ENCODE peak calls at places on chromosomes 11 and 22, in four cellular contexts. E is heart right ventricle, M is cardiac fibroblast, G is uterus. F is an unnamed sample.

GRCh38 chr22:44108076-44108475 is 72.6 kb upstream of the PARVG start:
- DNase-seq in E (no peak), M (no peak), G (no peak), F (no peak)

GRCh38 chr11:14854057-14854456 is 38.0 kb downstream of the CYP2R1 start:
- DNase-seq in E (no peak), M (no peak), G (no peak), F (no peak)

GRCh38 chr11:77093056-77093891 is 9.4 kb upstream of the OMP start:
- DNase-seq in E (no peak), M (no peak), G (no peak), F (no peak)

GRCh38 chr22:48396785-48397530 is 1430.7 kb downstream of the BRD1 start:
- DNase-seq in E (no peak), M (no peak), G (no peak), F (no peak)

GRCh38 chr11:130488187-130489026 is 40.0 kb downstream of the ADAMTS15 start:
- DNase-seq in E (no peak), M (no peak), G (no peak), F (no peak)

GRCh38 chr22:47386812-47387510 is 624.5 kb downstream of the TBC1D22A start:
- DNase-seq in E (no peak), M (no peak), G (no peak), F (no peak)

GRCh38 chr11:120958185-120958584 is 65.7 kb upstream of the TBCEL start:
- DNase-seq in E (no peak), M (no peak), G (no peak), F (no peak)

GRCh38 chr22:47341464-47341863 is 579.0 kb downstream of the TBC1D22A start:
- DNase-seq in E (no peak), M (no peak), G (no peak), F (no peak)

GRCh38 chr11:4048340-4048739 is 46.3 kb upstream of the RRM1 start:
- DNase-seq in E (no peak), M (no peak), G (no peak), F (no peak)

GRCh38 chr11:61279934-61280656 is 15.0 kb downstream of the VWCE start:
- DNase-seq in E (no peak), M (no peak), G (no peak), F (no peak)

GRCh38 chr11:65445101-65445603 is 22.6 kb downstream of the NEAT1 start:
- DNase-seq in E (no peak), M (peak), G (no peak), F (peak)

GRCh38 chr11:122656631-122657101 is 1.1 kb downstream of the UBASH3B start:
- DNase-seq in E (peak), M (peak), G (no peak), F (peak)

GRCh38 chr22:30694638-30695350 is at the start of gene OSBP2:
- DNase-seq in E (peak), M (no peak), G (peak), F (no peak)

GRCh38 chr22:27790396-27791216 is 10.9 kb downstream of the MN1 start:
- DNase-seq in E (no peak), M (no peak), G (no peak), F (peak)

GRCh38 chr11:120883404-120884135 is 140.3 kb upstream of the TBCEL start:
- DNase-seq in E (peak), M (peak), G (peak), F (peak)

GRCh38 chr22:39723899-39724351 is 153.4 kb downstream of the CACNA1I start:
- DNase-seq in E (no peak), M (peak), G (no peak), F (peak)

GRCh38 chr11:18261721-18262120 is 4.3 kb upstream of the SAA1 start:
- DNase-seq in E (no peak), M (no peak), G (no peak), F (no peak)

GRCh38 chr11:3916962-3917361 is 61.5 kb downstream of the STIM1 start:
- DNase-seq in E (no peak), M (no peak), G (no peak), F (no peak)

GRCh38 chr11:21343204-21343603 is 673.8 kb downstream of the NELL1 start:
- DNase-seq in E (no peak), M (no peak), G (no peak), F (no peak)

GRCh38 chr22:36977401-36977861 is 41.8 kb downstream of the TST start:
- DNase-seq in E (peak), M (peak), G (peak), F (no peak)
- TF ChIP-seq CTCF in E (peak), M (peak), G (no peak), F (peak)

GRCh38 chr11:111540921-111541208 is 345 bp downstream of the LAYN start:
- DNase-seq in E (no peak), M (no peak), G (no peak), F (no peak)
- H3K4me3 ChIP-seq in E (peak), M (peak), G (peak), F (peak)

DNA sequence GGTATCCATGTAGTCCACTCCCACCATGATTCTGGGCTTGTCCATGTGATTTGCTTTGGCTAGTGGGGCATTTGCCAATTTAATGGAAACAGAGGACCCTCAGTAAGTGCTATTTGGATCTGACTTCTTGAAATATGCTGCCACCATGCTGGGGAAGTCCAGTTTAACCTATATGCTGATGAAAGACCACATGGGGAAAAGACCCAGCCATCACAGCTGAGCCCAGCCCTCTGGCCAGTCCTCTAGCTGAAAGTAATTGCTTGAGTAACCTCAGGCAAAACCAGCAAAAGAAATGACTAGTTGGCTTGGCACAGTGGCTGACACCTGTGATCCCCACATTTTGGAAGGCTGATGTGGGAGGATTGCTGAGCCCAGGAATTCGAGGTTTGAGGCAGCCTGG is 61.5 kb downstream of the ATG16L2 start:
- DNase-seq in E (no peak), M (no peak), G (no peak), F (no peak)
- TF ChIP-seq CTCF in E (no peak), M (no peak), G (no peak), F (no peak)

GRCh38 chr22:46239261-46240048 is 10.6 kb downstream of the CDPF1 start:
- DNase-seq in E (no peak), M (no peak), G (no peak), F (no peak)
- H3K4me3 ChIP-seq in E (no peak), M (no peak), G (no peak), F (no peak)

GRCh38 chr22:21022507-21022906 is 7.5 kb downstream of the P2RX6 start:
- DNase-seq in E (no peak), M (no peak), G (no peak), F (no peak)

GRCh38 chr22:21016644-21017420 is 1.9 kb downstream of the P2RX6 start:
- DNase-seq in E (no peak), M (no peak), G (no peak), F (no peak)

GRCh38 chr22:21022955-21023614 is 8.1 kb downstream of the P2RX6 start:
- DNase-seq in E (no peak), M (no peak), G (no peak), F (no peak)

GRCh38 chr22:21018314-21018713 is 3.3 kb downstream of the P2RX6 start:
- DNase-seq in E (no peak), M (no peak), G (no peak), F (no peak)

DNA sequence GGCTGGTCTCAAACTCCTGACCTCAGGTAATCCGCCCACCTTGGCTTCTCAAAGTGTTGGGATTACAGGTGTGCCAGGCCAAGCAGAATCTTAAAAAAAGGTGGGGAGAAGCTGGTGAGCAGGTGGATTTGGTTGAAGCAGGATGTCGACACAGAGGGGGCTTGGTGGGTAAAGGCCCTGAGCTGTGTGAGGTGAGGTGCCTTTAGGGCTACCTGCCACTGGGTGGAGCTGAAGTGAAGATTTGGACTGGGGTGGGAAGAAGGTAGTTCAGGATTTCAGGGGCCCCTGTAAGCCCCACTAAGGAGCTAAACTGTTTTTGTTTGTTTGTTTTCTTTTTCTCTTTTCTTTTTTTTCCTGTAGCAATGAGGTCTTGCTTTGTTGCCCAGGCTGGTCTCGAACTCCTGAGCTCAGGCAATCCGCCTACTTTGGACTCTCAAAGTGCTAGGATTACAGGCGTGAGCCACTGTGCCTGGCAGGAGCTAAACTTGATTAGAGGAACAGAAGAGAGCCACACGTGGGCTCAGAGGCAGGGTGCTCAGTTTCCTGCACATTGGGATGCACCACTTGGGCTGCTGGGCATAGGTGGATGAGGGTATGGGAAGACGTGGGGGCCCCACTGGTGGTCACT is 6.0 kb downstream of the P2RX6 start:
- DNase-seq in E (no peak), M (peak), G (no peak), F (no peak)
- TF ChIP-seq CTCF in E (peak), M (peak), G (no peak), F (peak)

GRCh38 chr11:26102325-26102724 is 229.6 kb upstream of the ANO3 start:
- DNase-seq in E (no peak), M (no peak), G (no peak), F (no peak)

GRCh38 chr11:26109658-26110393 is 222.1 kb upstream of the ANO3 start:
- DNase-seq in E (no peak), M (no peak), G (no peak), F (no peak)

GRCh38 chr11:26106713-26107112 is 225.2 kb upstream of the ANO3 start:
- DNase-seq in E (no peak), M (no peak), G (no peak), F (no peak)

GRCh38 chr11:26105762-26106423 is 226.0 kb upstream of the ANO3 start:
- DNase-seq in E (no peak), M (no peak), G (no peak), F (no peak)
- H3K4me3 ChIP-seq in E (no peak), M (no peak), G (no peak), F (no peak)

GRCh38 chr11:27211370-27212127 is 151.5 kb downstream of the CCDC34 start:
- DNase-seq in E (no peak), M (no peak), G (no peak), F (no peak)
- TF ChIP-seq CTCF in E (peak), M (peak), G (no peak), F (peak)

F was measured in fibroblast of pulmonary artery.